ENCODE peak calls at places on chromosomes 16 and 17, in seven cellular contexts. W, Q, K, X, G, Y and E are unnamed samples.

GRCh38 chr16:89554343-89554742 is 6.1 kb upstream of the RPL13 start:
- DNase-seq in W (no peak), Q (no peak), K (no peak), X (no peak), G (no peak), Y (no peak), E (no peak)

GRCh38 chr16:6562985-6563384 is 769.7 kb upstream of the RBFOX1 start:
- DNase-seq in W (no peak), Q (no peak), K (no peak), X (no peak), G (no peak), Y (no peak), E (no peak)

GRCh38 chr17:27747462-27748359 is 52.6 kb downstream of the NOS2 start:
- DNase-seq in W (peak; percentile 78), Q (no peak), K (no peak), X (no peak), G (no peak), Y (no peak), E (no peak)

GRCh38 chr17:68613739-68614298 is 12.7 kb upstream of the FAM20A start:
- DNase-seq in W (peak; percentile 58), Q (peak; percentile 21), K (no peak), X (no peak), G (peak; percentile 51), Y (peak; percentile 86), E (peak; percentile 70)

GRCh38 chr16:70734522-70734921 is 48.7 kb upstream of the MTSS2 start:
- DNase-seq in W (no peak), Q (no peak), K (no peak), X (no peak), G (no peak), Y (no peak), E (no peak)

GRCh38 chr17:48997103-48997826 is at the start of gene IGF2BP1:
- DNase-seq in W (peak; percentile 77), Q (peak; percentile 88), K (no peak), X (no peak), G (no peak), Y (peak; percentile 70), E (peak; percentile 58)

GRCh38 chr16:24102120-24102740 is 153.9 kb upstream of the CACNG3 start:
- DNase-seq in W (peak; percentile 28), Q (no peak), K (no peak), X (no peak), G (no peak), Y (no peak), E (no peak)

GRCh38 chr16:8855051-8855786 is 13.6 kb downstream of the CARHSP1 start:
- DNase-seq in W (no peak), Q (no peak), K (no peak), X (no peak), G (no peak), Y (no peak), E (no peak)

GRCh38 chr17:66751771-66752170 is 83.1 kb upstream of the CACNG5 start:
- DNase-seq in W (no peak), Q (no peak), K (no peak), X (no peak), G (no peak), Y (no peak), E (no peak)

GRCh38 chr17:45228121-45228941 is 6.6 kb downstream of the FMNL1 start:
- DNase-seq in W (no peak), Q (no peak), K (no peak), X (no peak), G (no peak), Y (peak; percentile 62), E (no peak)

GRCh38 chr17:3972931-3973330 is 8.7 kb upstream of the ATP2A3 start:
- DNase-seq in W (no peak), Q (no peak), K (no peak), X (no peak), G (no peak), Y (no peak), E (no peak)

GRCh38 chr17:27105636-27106035 is 188.3 kb upstream of the WSB1 start:
- DNase-seq in W (no peak), Q (no peak), K (no peak), X (no peak), G (no peak), Y (no peak), E (no peak)

GRCh38 chr17:58336456-58337094 is 8.0 kb upstream of the TSPOAP1 start:
- DNase-seq in W (peak; percentile 8), Q (no peak), K (no peak), X (no peak), G (no peak), Y (peak; percentile 83), E (no peak)

GRCh38 chr17:50100480-50100883 is 5.3 kb downstream of the PDK2 start:
- DNase-seq in W (no peak), Q (no peak), K (no peak), X (no peak), G (no peak), Y (no peak), E (no peak)

GRCh38 chr16:65125871-65126270 is 4.0 kb upstream of the CDH11 start:
- DNase-seq in W (no peak), Q (no peak), K (no peak), X (no peak), G (peak; percentile 57), Y (no peak), E (no peak)

GRCh38 chr17:50192873-50193274 is 8.6 kb downstream of the COL1A1 start:
- DNase-seq in W (no peak), Q (no peak), K (no peak), X (no peak), G (no peak), Y (no peak), E (no peak)

GRCh38 chr17:42119301-42119700 is 1.9 kb downstream of the KAT2A start:
- DNase-seq in W (no peak), Q (no peak), K (no peak), X (no peak), G (no peak), Y (no peak), E (no peak)

GRCh38 chr17:80104321-80104955 is 3.1 kb downstream of the GAA start:
- DNase-seq in W (no peak), Q (no peak), K (no peak), X (no peak), G (no peak), Y (no peak), E (no peak)

GRCh38 chr16:5077304-5077703 is 5.7 kb downstream of the ALG1 start:
- DNase-seq in W (no peak), Q (no peak), K (no peak), X (no peak), G (no peak), Y (no peak), E (no peak)

GRCh38 chr16:5073279-5073629 is 1.6 kb downstream of the ALG1 start:
- DNase-seq in W (no peak), Q (no peak), K (no peak), X (no peak), G (no peak), Y (no peak), E (no peak)

GRCh38 chr16:5078626-5079025 is 7.0 kb downstream of the ALG1 start:
- DNase-seq in W (no peak), Q (no peak), K (no peak), X (no peak), G (no peak), Y (no peak), E (no peak)

GRCh38 chr16:5072334-5073278 is 963 bp downstream of the ALG1 start:
- DNase-seq in W (no peak), Q (no peak), K (no peak), X (no peak), G (no peak), Y (no peak), E (no peak)

DNA sequence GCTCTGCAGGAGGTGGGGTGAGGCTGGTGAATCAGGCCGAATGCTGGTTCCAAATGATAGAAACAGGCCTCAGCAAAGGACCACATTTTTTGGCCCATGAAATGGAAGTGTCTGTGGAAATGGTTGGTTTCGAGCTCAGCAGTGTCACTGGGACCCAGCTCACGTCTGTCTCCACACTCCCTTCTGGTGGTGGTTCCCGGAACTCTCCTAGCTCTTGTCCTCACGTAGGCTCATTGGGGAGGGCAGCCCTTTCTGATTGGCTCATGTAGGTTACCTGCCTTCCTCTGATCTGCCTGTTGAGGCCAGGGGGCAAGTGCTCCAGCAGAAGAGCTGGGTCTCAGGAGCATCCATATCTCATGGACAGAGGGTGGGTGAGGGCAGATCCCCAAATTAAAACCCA is 4.0 kb downstream of the ALG1 start:
- DNase-seq in W (no peak), Q (no peak), K (no peak), X (no peak), G (no peak), Y (no peak), E (no peak)
- TF ChIP-seq CTCF in W (no peak), Q (no peak), K (no peak), X (no peak), G (no peak), Y (no peak), E (no peak)

GRCh38 chr16:74025-74424 is 1.6 kb upstream of the RHBDF1 start:
- DNase-seq in W (no peak), Q (no peak), K (no peak), X (no peak), G (no peak), Y (no peak), E (no peak)

GRCh38 chr16:76535-77272 is 1.3 kb upstream of the MPG start:
- DNase-seq in W (no peak), Q (peak; percentile 48), K (peak; percentile 76), X (no peak), G (peak; percentile 76), Y (peak; percentile 40), E (peak; percentile 47)

GRCh38 chr16:77273-77806 is 685 bp upstream of the MPG start:
- DNase-seq in W (peak; percentile 52), Q (peak; percentile 59), K (no peak), X (no peak), G (peak; percentile 54), Y (peak; percentile 62), E (peak; percentile 61)

GRCh38 chr16:74437-75318 is 2.2 kb upstream of the RHBDF1 start:
- DNase-seq in W (peak; percentile 41), Q (no peak), K (no peak), X (no peak), G (no peak), Y (no peak), E (no peak)

GRCh38 chr16:75580-76501 is 2.2 kb upstream of the MPG start:
- DNase-seq in W (peak; percentile 61), Q (no peak), K (peak; percentile 82), X (no peak), G (peak; percentile 91), Y (peak; percentile 33), E (peak; percentile 63)
- TF ChIP-seq CTCF in W (no peak), Q (no peak), K (no peak), X (peak; percentile 53), G (no peak), Y (peak; percentile 28), E (no peak)

GRCh38 chr17:72587773-72588511 is 467.1 kb downstream of the SOX9 start:
- DNase-seq in W (no peak), Q (no peak), K (no peak), X (no peak), G (no peak), Y (peak; percentile 8), E (no peak)
- TF ChIP-seq CTCF in W (no peak), Q (no peak), K (no peak), X (peak; percentile 36), G (no peak), Y (no peak), E (no peak)

DNA sequence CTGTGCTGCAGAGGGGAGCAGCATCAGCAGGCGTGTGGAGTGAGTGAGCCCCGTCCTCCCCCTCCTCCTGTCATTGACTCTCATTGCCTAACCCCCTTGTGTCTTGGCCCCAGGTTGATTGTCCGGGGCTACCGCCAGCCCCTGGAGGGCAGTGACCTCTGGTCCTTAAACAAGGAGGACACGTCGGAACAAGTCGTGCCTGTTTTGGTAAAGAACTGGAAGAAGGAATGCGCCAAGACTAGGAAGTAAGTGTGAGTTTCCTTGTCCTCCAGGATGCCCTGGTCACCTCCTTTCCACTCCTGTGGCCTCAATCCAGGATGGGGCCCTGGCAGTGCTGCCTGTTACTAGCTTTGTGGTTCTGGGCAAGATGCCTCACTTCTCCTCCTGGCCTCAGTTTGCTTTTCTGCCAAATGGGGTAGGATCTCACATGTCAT is 87.0 kb downstream of the ABCC1 start:
- DNase-seq in W (no peak), Q (no peak), K (no peak), X (no peak), G (no peak), Y (no peak), E (no peak)
- TF ChIP-seq CTCF in W (no peak), Q (no peak), K (no peak), X (no peak), G (no peak), Y (no peak), E (no peak)